ENCODE peak calls at places on chromosomes 1 and 21, in nine cellular contexts. H is endothelial cell, K is natural killer cell, E is AG04449, B is cardiac muscle cell, C is B cell, T is PC-9, R is BE2C, W is K562. D is an unnamed sample.

GRCh38 chr1:15089244-15089992 is 64.1 kb upstream of the TMEM51 start:
- DNase-seq in R (no peak), H (no peak), E (no peak), C (peak; percentile 24), B (no peak), K (no peak), T (peak; percentile 78), W (no peak), D (no peak)

GRCh38 chr21:45262616-45263015 is 25.1 kb downstream of the POFUT2 start:
- DNase-seq in W (no peak), C (no peak), T (no peak), K (no peak), H (no peak), E (no peak), B (no peak), R (no peak), D (no peak)

GRCh38 chr1:17538428-17539130 is 919 bp upstream of the ARHGEF10L start:
- DNase-seq in K (no peak), E (no peak), T (no peak), C (no peak), R (peak; percentile 75), B (peak; percentile 89), W (no peak), H (peak; percentile 53), D (no peak)

GRCh38 chr1:163401211-163401610 is 79.5 kb downstream of the NUF2 start:
- DNase-seq in C (no peak), K (no peak), E (no peak), T (peak; percentile 1), R (no peak), H (no peak), W (no peak), B (no peak), D (no peak)

GRCh38 chr21:31213787-31214186 is 130.3 kb downstream of the TIAM1 start:
- DNase-seq in T (no peak), B (no peak), K (no peak), E (no peak), H (no peak), R (no peak), C (no peak), W (no peak), D (no peak)

GRCh38 chr1:244735404-244735803 is 82.5 kb downstream of the DESI2 start:
- DNase-seq in E (no peak), B (no peak), K (no peak), R (no peak), T (no peak), C (peak; percentile 19), H (no peak), W (no peak), D (no peak)

GRCh38 chr1:41643422-41643821 is 158.9 kb upstream of the EDN2 start:
- DNase-seq in R (no peak), W (no peak), E (no peak), C (no peak), H (no peak), T (no peak), K (no peak), B (no peak), D (no peak)

GRCh38 chr1:7616953-7617352 is 154.1 kb upstream of the VAMP3 start:
- DNase-seq in H (no peak), K (no peak), E (no peak), B (peak; percentile 67), C (no peak), T (no peak), W (no peak), R (peak; percentile 33), D (no peak)

GRCh38 chr1:92473781-92474495 is 12.8 kb downstream of the GFI1 start:
- DNase-seq in H (no peak), C (no peak), R (no peak), T (no peak), W (no peak), K (no peak), B (no peak), E (no peak), D (peak; percentile 45)

GRCh38 chr1:55464550-55464949 is 249.4 kb upstream of the USP24 start:
- DNase-seq in W (no peak), T (no peak), C (no peak), R (no peak), K (no peak), B (no peak), E (no peak), H (no peak), D (no peak)

GRCh38 chr1:219085082-219085481 is 88.6 kb upstream of the LYPLAL1 start:
- DNase-seq in K (no peak), B (no peak), W (no peak), H (no peak), T (no peak), R (no peak), C (no peak), E (peak; percentile 63), D (no peak)

GRCh38 chr1:225580180-225581099 is 72.5 kb downstream of the ENAH start:
- DNase-seq in H (no peak), C (no peak), W (no peak), T (no peak), R (peak; percentile 12), K (no peak), E (no peak), B (no peak), D (no peak)

GRCh38 chr1:22930235-22930912 is 42.3 kb downstream of the LACTBL1 start:
- DNase-seq in T (peak; percentile 60), E (no peak), B (peak; percentile 80), W (peak; percentile 90), R (peak; percentile 72), H (peak; percentile 86), K (peak; percentile 30), C (peak; percentile 15), D (peak; percentile 75)

GRCh38 chr1:244289976-244290375 is 161.7 kb downstream of the ADSS2 start:
- DNase-seq in C (no peak), T (no peak), R (no peak), H (no peak), K (no peak), E (no peak), B (no peak), W (no peak), D (no peak)

GRCh38 chr1:24384251-24385090 is 29.1 kb downstream of the STPG1 start:
- DNase-seq in T (no peak), R (no peak), H (no peak), C (peak; percentile 36), E (no peak), B (peak; percentile 75), K (no peak), W (no peak), D (peak; percentile 57)

GRCh38 chr1:177126267-177126666 is 38.2 kb downstream of the ASTN1 start:
- DNase-seq in T (no peak), H (no peak), B (no peak), W (no peak), C (no peak), R (no peak), K (no peak), E (no peak), D (no peak)

GRCh38 chr1:9868244-9868590 is 41.9 kb downstream of the CTNNBIP1 start:
- DNase-seq in T (no peak), C (no peak), H (no peak), B (no peak), R (no peak), E (no peak), W (no peak), K (no peak), D (no peak)

GRCh38 chr1:92030701-92031107 is 919 bp downstream of the EPHX4 start:
- DNase-seq in W (no peak), T (peak; percentile 44), H (peak; percentile 10), B (no peak), K (no peak), C (no peak), E (no peak), R (no peak), D (no peak)

GRCh38 chr1:168637350-168637991 is 61.1 kb downstream of the XCL1 start:
- DNase-seq in T (no peak), H (peak; percentile 19), K (no peak), E (no peak), B (peak; percentile 62), W (peak; percentile 51), R (peak; percentile 30), C (peak; percentile 6), D (peak; percentile 15)
- TF ChIP-seq CTCF in T (peak; percentile 68), H (peak; percentile 74), K (peak; percentile 30), E (peak; percentile 46), B (peak; percentile 67), W (peak; percentile 86), R (peak; percentile 97), C (peak; percentile 36), D (peak; percentile 60)

GRCh38 chr21:34520769-34521508 is 8.9 kb upstream of the KCNE1 start:
- DNase-seq in H (no peak), W (no peak), R (no peak), K (no peak), T (no peak), C (no peak), B (no peak), E (no peak), D (no peak)
- TF ChIP-seq CTCF in H (no peak), W (no peak), R (no peak), K (no peak), T (no peak), C (no peak), B (no peak), E (no peak), D (no peak)

DNA sequence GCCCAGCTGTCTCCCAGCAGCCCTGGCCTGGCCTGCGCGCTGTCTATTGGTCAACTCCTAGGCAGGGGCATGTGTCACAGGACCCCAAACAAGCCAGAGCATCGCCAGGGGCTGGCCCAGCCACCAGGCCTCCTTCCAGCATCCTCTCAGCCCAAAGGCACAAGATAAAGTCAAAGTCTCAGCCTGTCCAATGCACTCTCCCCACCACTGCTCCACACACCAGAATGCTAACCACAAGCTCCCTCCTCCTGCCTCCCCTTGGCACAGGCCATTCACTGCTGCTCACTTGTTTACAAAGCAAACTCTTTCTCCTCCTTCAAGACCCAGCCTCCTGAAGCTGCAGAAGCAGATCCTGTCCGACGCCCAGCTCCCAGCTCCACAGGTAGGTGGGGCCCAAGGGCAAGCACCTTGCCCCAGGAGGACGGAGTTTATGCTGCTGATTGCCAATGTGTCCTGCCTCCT is 133.4 kb downstream of the DMRTB1 start:
- DNase-seq in W (no peak), C (no peak), E (no peak), B (no peak), K (no peak), T (peak; percentile 71), H (no peak), R (no peak), D (no peak)
- TF ChIP-seq CTCF in W (no peak), C (no peak), E (no peak), B (no peak), K (no peak), T (peak; percentile 54), H (no peak), R (no peak), D (no peak)

GRCh38 chr1:30111431-30111830 is 612.0 kb downstream of the MATN1 start:
- DNase-seq in E (no peak), K (no peak), T (peak; percentile 38), H (peak; percentile 66), C (no peak), B (peak; percentile 80), R (peak; percentile 55), W (peak; percentile 69), D (no peak)
- TF ChIP-seq CTCF in E (peak; percentile 66), K (peak; percentile 27), T (peak; percentile 57), H (peak; percentile 14), C (no peak), B (peak; percentile 68), R (peak; percentile 65), W (peak; percentile 79), D (no peak)

DNA sequence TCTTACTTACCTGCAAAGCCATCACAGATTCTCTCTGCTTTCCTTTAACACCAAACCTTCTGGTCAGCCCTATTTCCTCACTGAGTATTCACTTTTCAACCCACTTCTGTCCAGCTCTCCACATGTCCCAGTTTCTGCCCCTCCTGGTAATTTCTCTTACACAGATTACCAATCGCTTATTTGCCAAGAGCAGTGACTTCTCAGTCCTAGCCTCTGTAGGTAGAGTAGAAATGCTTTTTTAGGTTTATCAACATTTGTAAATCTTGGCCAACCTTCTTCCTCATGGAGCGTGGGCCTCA is 33.6 kb upstream of the LRRC8C start:
- DNase-seq in W (no peak), B (no peak), K (no peak), C (no peak), T (no peak), E (no peak), H (no peak), R (no peak), D (no peak)
- TF ChIP-seq CTCF in W (no peak), B (no peak), K (no peak), C (peak; percentile 41), T (peak; percentile 35), E (no peak), H (peak; percentile 12), R (no peak), D (no peak)